ENCODE peak calls at places on chromosomes 12 and 14, in eight cellular contexts. I is sigmoid colon, T is esophagus muscularis mucosa, L is body of pancreas, V is lower leg skin, O is uterus, X is stomach, E is thyroid gland. Z is an unnamed sample.

GRCh38 chr12:111767362-111768158 is 827 bp downstream of the ALDH2 start:
- DNase-seq in T (no peak), V (no peak), O (no peak), X (no peak), L (no peak), E (peak; percentile 29), I (no peak), Z (no peak)

GRCh38 chr14:96839251-96839650 is 42.1 kb downstream of the VRK1 start:
- DNase-seq in V (no peak), L (no peak), X (no peak), T (no peak), I (no peak), E (no peak), O (no peak), Z (no peak)

GRCh38 chr12:57452937-57453509 is 2.1 kb upstream of the INHBE start:
- DNase-seq in V (peak; percentile 55), T (no peak), X (peak; percentile 82), E (peak; percentile 81), I (peak; percentile 89), L (peak; percentile 84), O (peak; percentile 75), Z (no peak)

GRCh38 chr14:59919582-59920377 is at the start of gene LRRC9:
- DNase-seq in T (no peak), V (no peak), X (no peak), O (no peak), L (peak; percentile 64), E (peak; percentile 66), I (no peak), Z (no peak)

GRCh38 chr14:87901652-87902051 is 91.3 kb downstream of the GALC start:
- DNase-seq in X (no peak), L (no peak), E (no peak), T (no peak), V (no peak), O (no peak), I (no peak), Z (no peak)

GRCh38 chr12:132173135-132174014 is 29.1 kb downstream of the NOC4L start:
- DNase-seq in E (no peak), I (no peak), O (no peak), X (no peak), L (no peak), V (no peak), T (no peak), Z (no peak)

GRCh38 chr12:31742891-31743290 is 14.1 kb upstream of the AMN1 start:
- DNase-seq in I (no peak), L (no peak), O (no peak), E (no peak), X (no peak), V (no peak), T (no peak), Z (no peak)

GRCh38 chr14:81162941-81163340 is 57.8 kb downstream of the GTF2A1 start:
- DNase-seq in O (no peak), I (no peak), T (no peak), E (no peak), L (no peak), X (no peak), V (no peak), Z (no peak)

GRCh38 chr14:26896447-26896846 is 298.6 kb upstream of the NOVA1 start:
- DNase-seq in V (peak; percentile 53), L (no peak), X (no peak), I (peak; percentile 63), E (peak; percentile 3), T (no peak), O (no peak), Z (no peak)

GRCh38 chr14:48805315-48805714 is 780.9 kb downstream of the RPS29 start:
- DNase-seq in O (no peak), E (no peak), T (no peak), I (no peak), L (no peak), V (no peak), X (no peak), Z (no peak)

GRCh38 chr12:108605690-108606406 is 8.0 kb upstream of the TMEM119 start:
- DNase-seq in E (no peak), X (no peak), I (no peak), T (no peak), L (no peak), O (no peak), V (no peak), Z (no peak)

GRCh38 chr12:74985293-74985985 is 224.2 kb downstream of the KCNC2 start:
- DNase-seq in V (no peak), L (no peak), X (no peak), I (peak; percentile 44), T (no peak), O (no peak), E (no peak), Z (peak; percentile 83)

GRCh38 chr12:66514581-66514980 is 164.3 kb downstream of the GRIP1 start:
- DNase-seq in V (no peak), T (no peak), I (no peak), O (no peak), X (no peak), L (no peak), E (no peak), Z (no peak)

GRCh38 chr12:104094284-104094683 is 30.0 kb downstream of the HCFC2 start:
- DNase-seq in O (no peak), X (no peak), E (no peak), V (no peak), L (no peak), I (no peak), T (no peak), Z (no peak)

GRCh38 chr12:53492830-53493609 is 6.2 kb downstream of the MAP3K12 start:
- DNase-seq in L (peak; percentile 96), I (peak; percentile 97), E (peak; percentile 97), X (peak; percentile 92), O (peak; percentile 93), T (peak; percentile 99), V (peak; percentile 93), Z (no peak)

GRCh38 chr14:55103005-55103640 is 25.9 kb upstream of the LGALS3 start:
- DNase-seq in I (peak; percentile 94), X (peak; percentile 84), E (peak; percentile 90), V (peak; percentile 94), L (peak; percentile 87), T (peak; percentile 95), O (peak; percentile 89), Z (peak; percentile 99)

GRCh38 chr12:53049582-53050318 is at the start of gene TNS2:
- DNase-seq in L (peak; percentile 83), O (peak; percentile 81), I (peak; percentile 95), T (peak; percentile 96), X (peak; percentile 76), V (peak; percentile 85), E (peak; percentile 85), Z (no peak)

GRCh38 chr12:128178971-128179370 is 88.0 kb upstream of the TMEM132C start:
- DNase-seq in E (no peak), V (peak; percentile 42), T (no peak), I (no peak), X (no peak), L (no peak), O (no peak), Z (no peak)

GRCh38 chr14:22886500-22887259 is 3.7 kb downstream of the REM2 start:
- DNase-seq in L (peak; percentile 83), V (peak; percentile 35), E (peak; percentile 81), X (peak; percentile 85), T (no peak), I (peak; percentile 83), O (peak; percentile 80), Z (no peak)

GRCh38 chr12:92654929-92655328 is 47.9 kb upstream of the PLEKHG7 start:
- DNase-seq in V (no peak), X (no peak), I (no peak), O (no peak), L (no peak), T (peak; percentile 34), E (peak; percentile 57), Z (no peak)

GRCh38 chr14:80977103-80977728 is 21.8 kb downstream of the TSHR start:
- DNase-seq in I (no peak), O (no peak), E (no peak), V (no peak), X (no peak), T (no peak), L (no peak), Z (no peak)

GRCh38 chr12:109626378-109627115 is 53.0 kb downstream of the MVK start:
- DNase-seq in V (no peak), T (no peak), X (no peak), I (no peak), O (no peak), E (no peak), L (no peak), Z (no peak)

DNA sequence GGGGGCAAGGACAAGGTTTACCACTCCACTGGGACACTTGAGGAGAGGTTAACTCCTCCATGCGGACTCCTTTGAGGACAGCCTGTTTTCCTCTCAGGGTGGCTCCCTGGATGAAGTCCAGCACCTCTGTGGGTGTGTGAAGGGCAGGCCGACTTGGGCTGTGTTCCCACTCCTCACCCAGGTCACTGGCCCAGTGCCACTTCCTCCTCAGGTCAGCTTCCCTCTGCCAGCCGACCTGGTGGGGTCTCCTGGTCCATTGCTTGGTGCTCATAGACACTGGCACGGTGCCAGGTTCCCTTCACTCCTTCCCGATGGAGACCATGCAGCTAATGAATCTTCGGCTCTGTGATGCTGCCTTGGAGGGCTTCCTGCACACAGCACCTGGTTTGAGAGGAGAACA is 146.4 kb upstream of the RTL1 start:
- DNase-seq in E (no peak), T (no peak), V (no peak), O (no peak), X (no peak), L (peak; percentile 19), I (no peak), Z (no peak)
- TF ChIP-seq POLR2A in E (no peak), T (no peak), V (no peak), O (no peak), X (no peak), L (no peak), I (no peak), Z (no peak)

GRCh38 chr12:10094648-10095047 is 4.1 kb downstream of the CLEC1A start:
- DNase-seq in L (no peak), V (no peak), E (no peak), T (no peak), I (no peak), X (no peak), O (no peak), Z (no peak)
- H3K4me3 ChIP-seq in L (no peak overlapping the region), V (no peak overlapping the region), E (no peak overlapping the region), T (no peak overlapping the region), I (no peak overlapping the region), X (no peak overlapping the region), O (no peak overlapping the region), Z (no peak overlapping the region)

GRCh38 chr12:90044069-90044468 is 335.4 kb upstream of the ATP2B1 start:
- DNase-seq in V (no peak), L (no peak), X (no peak), I (no peak), E (no peak), O (no peak), T (no peak), Z (no peak)
- TF ChIP-seq POLR2A in V (no peak), L (no peak), X (no peak), I (no peak), E (no peak), O (no peak), T (no peak), Z (no peak)

DNA sequence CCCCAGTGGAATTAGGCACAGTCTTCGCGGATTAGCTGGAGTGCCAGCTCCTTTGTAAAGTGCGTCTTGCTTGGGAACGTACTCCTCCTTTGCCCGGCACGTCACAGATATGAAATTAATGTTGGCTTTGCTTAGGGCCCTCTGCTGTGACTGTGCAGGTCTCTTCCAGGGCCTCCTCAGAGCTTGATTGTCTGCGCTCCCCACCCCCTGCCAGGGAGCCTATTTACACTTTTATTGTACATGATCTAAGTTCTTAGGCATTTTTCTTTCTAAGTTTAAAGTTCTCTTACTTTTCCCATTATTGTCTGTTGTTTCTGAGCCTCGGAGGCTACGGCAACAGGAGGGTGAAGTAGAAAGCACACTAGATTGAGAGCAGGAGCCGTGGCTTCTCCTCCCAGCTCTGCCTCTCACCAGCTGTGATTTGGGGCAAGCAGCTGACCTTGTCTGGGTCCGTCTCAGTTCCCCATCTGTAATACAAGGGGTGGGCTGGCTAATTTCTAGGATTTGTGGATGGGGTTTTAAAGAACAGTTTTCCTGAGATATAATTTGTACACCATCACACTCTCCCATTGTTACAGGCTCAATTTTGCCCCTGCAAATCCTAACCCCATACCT is 81.8 kb downstream of the TSPAN9 start:
- DNase-seq in L (no peak), I (no peak), V (no peak), E (no peak), T (no peak), O (peak; percentile 46), X (no peak), Z (no peak)
- H3K4me3 ChIP-seq in L (no peak overlapping the region), I (no peak overlapping the region), V (no peak overlapping the region), E (no peak overlapping the region), T (no peak overlapping the region), O (no peak overlapping the region), X (no peak overlapping the region), Z (no peak overlapping the region)